ENCODE peak calls at places on chromosomes 4 and X, in seven cellular contexts. F, X, U, Y, A, C and Q are unnamed samples.

GRCh38 chr4:55866973-55867574 is 13.6 kb downstream of the EXOC1 start:
- DNase-seq in F (peak; percentile 38), X (no peak), U (peak; percentile 74), Y (peak; percentile 5), A (no peak), C (no peak), Q (peak; percentile 14)

GRCh38 chr4:86970447-86971354 is 35.9 kb downstream of the AFF1 start:
- DNase-seq in X (no peak), C (no peak), U (no peak), Y (no peak), F (no peak), A (no peak), Q (no peak)

GRCh38 chrX:14997271-14997670 is 124.0 kb downstream of the MOSPD2 start:
- DNase-seq in A (no peak), Y (no peak), X (no peak), U (no peak), C (no peak), F (no peak), Q (peak; percentile 18)

GRCh38 chrX:78643106-78643505 is 16.0 kb downstream of the RTL3 start:
- DNase-seq in X (no peak), F (no peak), Y (no peak), C (no peak), U (no peak), A (no peak), Q (no peak)

GRCh38 chrX:103183912-103184311 is 31.0 kb upstream of the BEX4 start:
- DNase-seq in C (no peak), Y (no peak), A (no peak), X (no peak), F (no peak), U (no peak), Q (no peak)

GRCh38 chr4:8585186-8585585 is 5.0 kb downstream of the GPR78 start:
- DNase-seq in A (no peak), F (no peak), U (no peak), Y (no peak), X (no peak), C (no peak), Q (no peak)

GRCh38 chr4:53932784-53933183 is 131.6 kb downstream of the CHIC2 start:
- DNase-seq in U (no peak), X (no peak), Y (no peak), A (no peak), C (no peak), F (no peak), Q (no peak)

GRCh38 chr4:7650606-7651400 is 216.1 kb upstream of the PSAPL1 start:
- DNase-seq in F (no peak), C (no peak), U (peak; percentile 47), A (no peak), Y (no peak), X (no peak), Q (no peak)

GRCh38 chr4:188941524-188942109 is 802.4 kb downstream of the TRIML1 start:
- DNase-seq in U (no peak), Y (peak; percentile 58), A (no peak), X (peak; percentile 17), F (no peak), C (no peak), Q (no peak)

GRCh38 chr4:172018358-172018757 is 205.2 kb downstream of the GALNTL6 start:
- DNase-seq in C (no peak), A (no peak), F (no peak), X (no peak), U (no peak), Y (no peak), Q (no peak)